ENCODE peak calls at places on chromosomes 13 and 19, in seven cellular contexts. One of them, this sample, is unnamed.

GRCh38 chr13:99404005-99404755 is 97.0 kb upstream of the GPR183 start:
- DNase-seq in kidney: no peak
- DNase-seq in lung: no peak
- DNase-seq in choroid plexus epithelial cell: no peak
- DNase-seq in adrenal gland: no peak
- DNase-seq in breast epithelium: no peak
- DNase-seq in CD8-positive, alpha-beta T cell: no peak
- DNase-seq in this sample: no peak

GRCh38 chr19:16373539-16373938 is 48.9 kb downstream of the KLF2 start:
- DNase-seq in kidney: peak
- DNase-seq in lung: no peak
- DNase-seq in choroid plexus epithelial cell: peak
- DNase-seq in adrenal gland: peak
- DNase-seq in breast epithelium: no peak
- DNase-seq in CD8-positive, alpha-beta T cell: no peak
- DNase-seq in this sample: no peak

GRCh38 chr19:34502582-34503545 is 21.3 kb downstream of the WTIP start:
- DNase-seq in kidney: peak
- DNase-seq in lung: no peak
- DNase-seq in choroid plexus epithelial cell: no peak
- DNase-seq in adrenal gland: no peak
- DNase-seq in breast epithelium: peak
- DNase-seq in CD8-positive, alpha-beta T cell: no peak
- DNase-seq in this sample: no peak

GRCh38 chr13:57624565-57625435 is 6.7 kb upstream of the PCDH17 start:
- DNase-seq in kidney: no peak
- DNase-seq in lung: peak
- DNase-seq in choroid plexus epithelial cell: peak
- DNase-seq in adrenal gland: peak
- DNase-seq in breast epithelium: no peak
- DNase-seq in CD8-positive, alpha-beta T cell: no peak
- DNase-seq in this sample: peak

GRCh38 chr13:99176309-99177276 is 24.1 kb upstream of the UBAC2 start:
- DNase-seq in kidney: peak
- DNase-seq in lung: peak
- DNase-seq in choroid plexus epithelial cell: peak
- DNase-seq in adrenal gland: peak
- DNase-seq in breast epithelium: peak
- DNase-seq in CD8-positive, alpha-beta T cell: peak
- DNase-seq in this sample: peak

GRCh38 chr13:48151343-48151742 is 56.4 kb upstream of the MED4 start:
- DNase-seq in kidney: no peak
- DNase-seq in lung: no peak
- DNase-seq in choroid plexus epithelial cell: no peak
- DNase-seq in adrenal gland: no peak
- DNase-seq in breast epithelium: no peak
- DNase-seq in CD8-positive, alpha-beta T cell: no peak
- DNase-seq in this sample: no peak

GRCh38 chr19:50435221-50435620 is 2.5 kb downstream of the MYBPC2 start:
- DNase-seq in kidney: no peak
- DNase-seq in lung: no peak
- DNase-seq in choroid plexus epithelial cell: no peak
- DNase-seq in adrenal gland: no peak
- DNase-seq in breast epithelium: no peak
- DNase-seq in CD8-positive, alpha-beta T cell: no peak
- DNase-seq in this sample: no peak

GRCh38 chr19:9324584-9324962 is 594 bp downstream of the ZNF559 start:
- DNase-seq in kidney: no peak
- DNase-seq in lung: no peak
- DNase-seq in choroid plexus epithelial cell: peak
- DNase-seq in adrenal gland: no peak
- DNase-seq in breast epithelium: no peak
- DNase-seq in CD8-positive, alpha-beta T cell: no peak
- DNase-seq in this sample: no peak

GRCh38 chr19:16449330-16449961 is 22.3 kb downstream of the EPS15L1 start:
- DNase-seq in kidney: no peak
- DNase-seq in lung: no peak
- DNase-seq in choroid plexus epithelial cell: peak
- DNase-seq in adrenal gland: no peak
- DNase-seq in breast epithelium: no peak
- DNase-seq in CD8-positive, alpha-beta T cell: peak
- DNase-seq in this sample: no peak

GRCh38 chr13:109859216-109859835 is 72.9 kb upstream of the IRS2 start:
- DNase-seq in kidney: no peak
- DNase-seq in lung: peak
- DNase-seq in choroid plexus epithelial cell: no peak
- DNase-seq in adrenal gland: no peak
- DNase-seq in breast epithelium: no peak
- DNase-seq in CD8-positive, alpha-beta T cell: no peak
- DNase-seq in this sample: no peak

GRCh38 chr19:5973867-5974635 is 3.9 kb downstream of the RANBP3 start:
- DNase-seq in kidney: peak
- DNase-seq in lung: no peak
- DNase-seq in choroid plexus epithelial cell: no peak
- DNase-seq in adrenal gland: no peak
- DNase-seq in breast epithelium: no peak
- DNase-seq in CD8-positive, alpha-beta T cell: no peak
- DNase-seq in this sample: no peak

GRCh38 chr19:49497047-49497789 is 984 bp downstream of the RPS11 start:
- DNase-seq in kidney: no peak
- DNase-seq in lung: peak
- DNase-seq in choroid plexus epithelial cell: peak
- DNase-seq in adrenal gland: peak
- DNase-seq in breast epithelium: no peak
- DNase-seq in CD8-positive, alpha-beta T cell: peak
- DNase-seq in this sample: peak

GRCh38 chr13:46062190-46062589 is 9.6 kb upstream of the ZC3H13 start:
- DNase-seq in kidney: no peak
- DNase-seq in lung: no peak
- DNase-seq in choroid plexus epithelial cell: peak
- DNase-seq in adrenal gland: peak
- DNase-seq in breast epithelium: no peak
- DNase-seq in CD8-positive, alpha-beta T cell: no peak
- DNase-seq in this sample: no peak

GRCh38 chr13:113117335-113117872 is 5.2 kb upstream of the F10 start:
- DNase-seq in kidney: peak
- DNase-seq in lung: no peak
- DNase-seq in choroid plexus epithelial cell: no peak
- DNase-seq in adrenal gland: peak
- DNase-seq in breast epithelium: no peak
- DNase-seq in CD8-positive, alpha-beta T cell: no peak
- DNase-seq in this sample: no peak

GRCh38 chr19:4064551-4065260 is 2.0 kb downstream of the ZBTB7A start:
- DNase-seq in kidney: peak
- DNase-seq in lung: peak
- DNase-seq in choroid plexus epithelial cell: no peak
- DNase-seq in adrenal gland: peak
- DNase-seq in breast epithelium: no peak
- DNase-seq in CD8-positive, alpha-beta T cell: peak
- DNase-seq in this sample: no peak

GRCh38 chr19:39555883-39556282 is 15.9 kb upstream of the EID2 start:
- DNase-seq in kidney: no peak
- DNase-seq in lung: no peak
- DNase-seq in choroid plexus epithelial cell: no peak
- DNase-seq in adrenal gland: no peak
- DNase-seq in breast epithelium: no peak
- DNase-seq in CD8-positive, alpha-beta T cell: no peak
- DNase-seq in this sample: no peak

GRCh38 chr19:17831419-17831888 is 10.1 kb upstream of the INSL3 start:
- DNase-seq in kidney: peak
- DNase-seq in lung: no peak
- DNase-seq in choroid plexus epithelial cell: no peak
- DNase-seq in adrenal gland: no peak
- DNase-seq in breast epithelium: no peak
- DNase-seq in CD8-positive, alpha-beta T cell: no peak
- DNase-seq in this sample: no peak
- H3K4me3 ChIP-seq in kidney: no peak
- H3K4me3 ChIP-seq in lung: no peak
- H3K4me3 ChIP-seq in choroid plexus epithelial cell: no peak
- H3K4me3 ChIP-seq in adrenal gland: no peak
- H3K4me3 ChIP-seq in breast epithelium: no peak
- H3K4me3 ChIP-seq in CD8-positive, alpha-beta T cell: no peak
- H3K4me3 ChIP-seq in this sample: no peak

GRCh38 chr19:28465317-28466086 is 747.4 kb downstream of the UQCRFS1 start:
- DNase-seq in kidney: no peak
- DNase-seq in lung: no peak
- DNase-seq in choroid plexus epithelial cell: peak
- DNase-seq in adrenal gland: no peak
- DNase-seq in breast epithelium: no peak
- DNase-seq in CD8-positive, alpha-beta T cell: no peak
- DNase-seq in this sample: no peak
- H3K4me3 ChIP-seq in kidney: no peak
- H3K4me3 ChIP-seq in lung: no peak
- H3K4me3 ChIP-seq in choroid plexus epithelial cell: no peak
- H3K4me3 ChIP-seq in adrenal gland: no peak
- H3K4me3 ChIP-seq in breast epithelium: no peak
- H3K4me3 ChIP-seq in CD8-positive, alpha-beta T cell: no peak
- H3K4me3 ChIP-seq in this sample: no peak

GRCh38 chr19:36149673-36150406 is 2.4 kb downstream of the COX7A1 start:
- DNase-seq in kidney: peak
- DNase-seq in lung: no peak
- DNase-seq in choroid plexus epithelial cell: no peak
- DNase-seq in adrenal gland: no peak
- DNase-seq in breast epithelium: peak
- DNase-seq in CD8-positive, alpha-beta T cell: no peak
- DNase-seq in this sample: no peak

GRCh38 chr19:36152061-36152885 is at the start of gene COX7A1:
- DNase-seq in kidney: peak
- DNase-seq in lung: no peak
- DNase-seq in choroid plexus epithelial cell: peak
- DNase-seq in adrenal gland: peak
- DNase-seq in breast epithelium: peak
- DNase-seq in CD8-positive, alpha-beta T cell: no peak
- DNase-seq in this sample: no peak

GRCh38 chr19:36151144-36152051 is 849 bp downstream of the COX7A1 start:
- DNase-seq in kidney: peak
- DNase-seq in lung: no peak
- DNase-seq in choroid plexus epithelial cell: peak
- DNase-seq in adrenal gland: peak
- DNase-seq in breast epithelium: peak
- DNase-seq in CD8-positive, alpha-beta T cell: no peak
- DNase-seq in this sample: no peak

GRCh38 chr19:36150586-36150985 is 1.7 kb downstream of the COX7A1 start:
- DNase-seq in kidney: no peak
- DNase-seq in lung: no peak
- DNase-seq in choroid plexus epithelial cell: no peak
- DNase-seq in adrenal gland: no peak
- DNase-seq in breast epithelium: no peak
- DNase-seq in CD8-positive, alpha-beta T cell: no peak
- DNase-seq in this sample: no peak

DNA sequence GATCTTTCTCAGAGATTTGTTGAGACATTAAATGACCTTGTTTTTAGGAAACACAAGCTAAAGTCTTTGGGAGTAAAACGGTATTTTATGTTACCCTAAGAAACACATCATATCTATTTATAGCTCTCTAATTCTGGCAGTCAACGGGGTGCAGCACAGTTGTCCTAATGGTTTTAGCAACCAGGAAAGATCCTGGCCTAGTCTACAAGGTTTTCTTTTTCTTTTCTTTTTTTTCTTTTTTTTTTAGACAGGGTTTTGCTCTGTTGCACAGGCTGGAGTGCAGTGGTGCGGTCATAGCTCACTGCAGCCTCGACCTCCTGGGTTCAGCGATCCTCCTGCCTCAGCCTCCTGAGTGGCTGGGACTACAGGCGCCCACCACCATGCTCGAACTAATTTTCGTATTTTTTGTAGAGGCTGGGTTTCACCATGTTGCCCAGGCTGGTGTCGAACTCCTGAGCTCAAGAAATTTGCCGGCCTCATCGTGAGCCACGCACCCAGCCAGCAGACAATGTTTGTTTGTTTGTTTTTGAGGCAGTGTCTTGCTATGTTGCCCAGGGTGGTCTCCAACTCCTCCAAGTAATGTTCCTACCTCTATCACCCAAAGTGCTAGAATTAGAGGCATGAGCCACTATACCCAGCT is 759 bp upstream of the COX7A1 start:
- DNase-seq in kidney: no peak
- DNase-seq in lung: no peak
- DNase-seq in choroid plexus epithelial cell: no peak
- DNase-seq in adrenal gland: no peak
- DNase-seq in breast epithelium: no peak
- DNase-seq in CD8-positive, alpha-beta T cell: no peak
- DNase-seq in this sample: no peak
- H3K4me3 ChIP-seq in kidney: peak
- H3K4me3 ChIP-seq in lung: peak
- H3K4me3 ChIP-seq in choroid plexus epithelial cell: peak
- H3K4me3 ChIP-seq in adrenal gland: no peak
- H3K4me3 ChIP-seq in breast epithelium: peak
- H3K4me3 ChIP-seq in CD8-positive, alpha-beta T cell: no peak
- H3K4me3 ChIP-seq in this sample: no peak

GRCh38 chr19:51640371-51640770 is 6.3 kb downstream of the SIGLEC14 start:
- DNase-seq in kidney: no peak
- DNase-seq in lung: no peak
- DNase-seq in choroid plexus epithelial cell: no peak
- DNase-seq in adrenal gland: no peak
- DNase-seq in breast epithelium: no peak
- DNase-seq in CD8-positive, alpha-beta T cell: no peak
- DNase-seq in this sample: no peak

GRCh38 chr19:51647318-51647717 is 693 bp upstream of the SIGLEC14 start:
- DNase-seq in kidney: no peak
- DNase-seq in lung: no peak
- DNase-seq in choroid plexus epithelial cell: no peak
- DNase-seq in adrenal gland: no peak
- DNase-seq in breast epithelium: no peak
- DNase-seq in CD8-positive, alpha-beta T cell: no peak
- DNase-seq in this sample: no peak

GRCh38 chr19:51639916-51640315 is 6.7 kb downstream of the SIGLEC14 start:
- DNase-seq in kidney: no peak
- DNase-seq in lung: no peak
- DNase-seq in choroid plexus epithelial cell: no peak
- DNase-seq in adrenal gland: no peak
- DNase-seq in breast epithelium: no peak
- DNase-seq in CD8-positive, alpha-beta T cell: no peak
- DNase-seq in this sample: no peak

GRCh38 chr19:51641648-51642047 is 5.0 kb downstream of the SIGLEC14 start:
- DNase-seq in kidney: no peak
- DNase-seq in lung: no peak
- DNase-seq in choroid plexus epithelial cell: no peak
- DNase-seq in adrenal gland: no peak
- DNase-seq in breast epithelium: no peak
- DNase-seq in CD8-positive, alpha-beta T cell: no peak
- DNase-seq in this sample: no peak

DNA sequence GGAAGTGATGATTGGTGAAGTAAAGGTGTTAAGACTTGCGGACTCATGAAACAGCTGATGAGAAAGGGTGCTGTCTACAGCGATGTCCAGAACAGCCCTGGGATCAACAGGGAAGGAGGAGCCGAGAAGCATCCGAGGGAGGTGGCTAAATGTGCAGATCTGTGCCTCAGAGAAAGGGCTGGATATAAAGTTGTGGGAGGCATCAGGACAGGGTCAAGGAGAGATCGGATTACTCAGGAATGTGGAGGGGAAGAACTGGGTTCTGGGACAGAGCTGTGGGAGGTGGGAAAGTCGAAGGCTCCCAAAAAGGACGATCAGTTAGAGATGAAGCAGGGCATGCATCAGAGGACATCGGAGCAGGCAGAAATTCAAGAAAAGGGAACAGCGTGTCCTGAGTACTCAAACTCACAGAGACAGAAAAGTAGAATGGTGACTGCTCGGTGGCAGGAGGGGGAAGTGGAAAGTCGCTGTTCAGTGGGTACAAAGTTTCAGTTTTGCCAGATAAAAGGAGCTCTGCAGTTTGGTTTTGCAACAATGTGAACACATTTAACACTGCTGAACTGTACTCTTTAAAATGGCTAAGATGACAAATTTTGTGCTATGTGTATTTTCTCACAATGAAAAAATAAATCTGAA is 1.9 kb downstream of the SIGLEC14 start:
- DNase-seq in kidney: no peak
- DNase-seq in lung: no peak
- DNase-seq in choroid plexus epithelial cell: no peak
- DNase-seq in adrenal gland: no peak
- DNase-seq in breast epithelium: no peak
- DNase-seq in CD8-positive, alpha-beta T cell: no peak
- DNase-seq in this sample: no peak
- H3K4me3 ChIP-seq in kidney: no peak
- H3K4me3 ChIP-seq in lung: no peak
- H3K4me3 ChIP-seq in choroid plexus epithelial cell: no peak
- H3K4me3 ChIP-seq in adrenal gland: no peak
- H3K4me3 ChIP-seq in breast epithelium: peak
- H3K4me3 ChIP-seq in CD8-positive, alpha-beta T cell: no peak
- H3K4me3 ChIP-seq in this sample: no peak